ENCODE peak calls at places on chromosome 20, in six cellular contexts. One of them, this sample, is unnamed.
A peak's percentile ranks its signal among the peaks of the same experiment; 100 is the strongest.

GRCh38 chr20:53576195-53576580 is 17.5 kb downstream of the ZNF217 start:
- DNase-seq in endothelial cell: no peak
- DNase-seq in H9: no peak
- DNase-seq in fibroblast of lung: no peak
- DNase-seq in fibroblast of pulmonary artery: no peak
- DNase-seq in lower leg skin: peak; percentile 80
- DNase-seq in this sample: no peak

GRCh38 chr20:34990231-34990630 is 34.6 kb downstream of the MYH7B start:
- DNase-seq in endothelial cell: no peak
- DNase-seq in H9: no peak
- DNase-seq in fibroblast of lung: no peak
- DNase-seq in fibroblast of pulmonary artery: no peak
- DNase-seq in lower leg skin: no peak
- DNase-seq in this sample: no peak

GRCh38 chr20:60363698-60364097 is 405.5 kb downstream of the CDH26 start:
- DNase-seq in endothelial cell: no peak
- DNase-seq in H9: no peak
- DNase-seq in fibroblast of lung: no peak
- DNase-seq in fibroblast of pulmonary artery: no peak
- DNase-seq in lower leg skin: no peak
- DNase-seq in this sample: no peak

GRCh38 chr20:34753706-34754461 is 49.7 kb downstream of the TP53INP2 start:
- DNase-seq in endothelial cell: no peak
- DNase-seq in H9: no peak
- DNase-seq in fibroblast of lung: peak; percentile 5
- DNase-seq in fibroblast of pulmonary artery: no peak
- DNase-seq in lower leg skin: no peak
- DNase-seq in this sample: no peak

GRCh38 chr20:16020971-16021370 is 552.3 kb downstream of the KIF16B start:
- DNase-seq in endothelial cell: no peak
- DNase-seq in H9: no peak
- DNase-seq in fibroblast of lung: peak; percentile 2
- DNase-seq in fibroblast of pulmonary artery: no peak
- DNase-seq in lower leg skin: no peak
- DNase-seq in this sample: no peak

GRCh38 chr20:11375368-11375767 is 542.3 kb upstream of the BTBD3 start:
- DNase-seq in endothelial cell: no peak
- DNase-seq in H9: no peak
- DNase-seq in fibroblast of lung: no peak
- DNase-seq in fibroblast of pulmonary artery: no peak
- DNase-seq in lower leg skin: no peak
- DNase-seq in this sample: no peak

GRCh38 chr20:15899972-15900371 is 673.3 kb downstream of the KIF16B start:
- DNase-seq in endothelial cell: no peak
- DNase-seq in H9: no peak
- DNase-seq in fibroblast of lung: no peak
- DNase-seq in fibroblast of pulmonary artery: no peak
- DNase-seq in lower leg skin: no peak
- DNase-seq in this sample: no peak

GRCh38 chr20:49444553-49444990 is 37.9 kb downstream of the KCNB1 start:
- DNase-seq in endothelial cell: no peak
- DNase-seq in H9: no peak
- DNase-seq in fibroblast of lung: no peak
- DNase-seq in fibroblast of pulmonary artery: no peak
- DNase-seq in lower leg skin: no peak
- DNase-seq in this sample: no peak

GRCh38 chr20:8306916-8307315 is 174.8 kb downstream of the PLCB1 start:
- DNase-seq in endothelial cell: no peak
- DNase-seq in H9: no peak
- DNase-seq in fibroblast of lung: no peak
- DNase-seq in fibroblast of pulmonary artery: no peak
- DNase-seq in lower leg skin: no peak
- DNase-seq in this sample: no peak

GRCh38 chr20:63759377-63759901 is 19.9 kb downstream of the SLC2A4RG start:
- DNase-seq in endothelial cell: no peak
- DNase-seq in H9: no peak
- DNase-seq in fibroblast of lung: no peak
- DNase-seq in fibroblast of pulmonary artery: no peak
- DNase-seq in lower leg skin: no peak
- DNase-seq in this sample: no peak

GRCh38 chr20:55415567-55416142 is 589.7 kb downstream of the CBLN4 start:
- DNase-seq in endothelial cell: no peak
- DNase-seq in H9: no peak
- DNase-seq in fibroblast of lung: no peak
- DNase-seq in fibroblast of pulmonary artery: no peak
- DNase-seq in lower leg skin: no peak
- DNase-seq in this sample: no peak

GRCh38 chr20:42639140-42639539 is 550.6 kb downstream of the PTPRT start:
- DNase-seq in endothelial cell: no peak
- DNase-seq in H9: peak; percentile 30
- DNase-seq in fibroblast of lung: no peak
- DNase-seq in fibroblast of pulmonary artery: no peak
- DNase-seq in lower leg skin: no peak
- DNase-seq in this sample: no peak

GRCh38 chr20:18571009-18571408 is 3.8 kb downstream of the SMIM26 start:
- DNase-seq in endothelial cell: no peak
- DNase-seq in H9: no peak
- DNase-seq in fibroblast of lung: no peak
- DNase-seq in fibroblast of pulmonary artery: no peak
- DNase-seq in lower leg skin: no peak
- DNase-seq in this sample: no peak

GRCh38 chr20:33676121-33676520 is 1.9 kb upstream of the NECAB3 start:
- DNase-seq in endothelial cell: no peak
- DNase-seq in H9: no peak
- DNase-seq in fibroblast of lung: no peak
- DNase-seq in fibroblast of pulmonary artery: no peak
- DNase-seq in lower leg skin: peak; percentile 86
- DNase-seq in this sample: no peak

GRCh38 chr20:63890201-63890576 is 4.7 kb upstream of the DNAJC5 start:
- DNase-seq in endothelial cell: no peak
- DNase-seq in H9: no peak
- DNase-seq in fibroblast of lung: peak; percentile 15
- DNase-seq in fibroblast of pulmonary artery: peak; percentile 43
- DNase-seq in lower leg skin: no peak
- DNase-seq in this sample: no peak

GRCh38 chr20:45819466-45819865 is 7.0 kb downstream of the UBE2C start:
- DNase-seq in endothelial cell: no peak
- DNase-seq in H9: no peak
- DNase-seq in fibroblast of lung: no peak
- DNase-seq in fibroblast of pulmonary artery: no peak
- DNase-seq in lower leg skin: no peak
- DNase-seq in this sample: no peak

GRCh38 chr20:37670426-37670825 is 23.4 kb upstream of the CTNNBL1 start:
- DNase-seq in endothelial cell: no peak
- DNase-seq in H9: no peak
- DNase-seq in fibroblast of lung: no peak
- DNase-seq in fibroblast of pulmonary artery: no peak
- DNase-seq in lower leg skin: peak; percentile 88
- DNase-seq in this sample: no peak

GRCh38 chr20:20702330-20703245 is 9.9 kb downstream of the RALGAPA2 start:
- DNase-seq in endothelial cell: no peak
- DNase-seq in H9: no peak
- DNase-seq in fibroblast of lung: no peak
- DNase-seq in fibroblast of pulmonary artery: no peak
- DNase-seq in lower leg skin: no peak
- DNase-seq in this sample: no peak

DNA sequence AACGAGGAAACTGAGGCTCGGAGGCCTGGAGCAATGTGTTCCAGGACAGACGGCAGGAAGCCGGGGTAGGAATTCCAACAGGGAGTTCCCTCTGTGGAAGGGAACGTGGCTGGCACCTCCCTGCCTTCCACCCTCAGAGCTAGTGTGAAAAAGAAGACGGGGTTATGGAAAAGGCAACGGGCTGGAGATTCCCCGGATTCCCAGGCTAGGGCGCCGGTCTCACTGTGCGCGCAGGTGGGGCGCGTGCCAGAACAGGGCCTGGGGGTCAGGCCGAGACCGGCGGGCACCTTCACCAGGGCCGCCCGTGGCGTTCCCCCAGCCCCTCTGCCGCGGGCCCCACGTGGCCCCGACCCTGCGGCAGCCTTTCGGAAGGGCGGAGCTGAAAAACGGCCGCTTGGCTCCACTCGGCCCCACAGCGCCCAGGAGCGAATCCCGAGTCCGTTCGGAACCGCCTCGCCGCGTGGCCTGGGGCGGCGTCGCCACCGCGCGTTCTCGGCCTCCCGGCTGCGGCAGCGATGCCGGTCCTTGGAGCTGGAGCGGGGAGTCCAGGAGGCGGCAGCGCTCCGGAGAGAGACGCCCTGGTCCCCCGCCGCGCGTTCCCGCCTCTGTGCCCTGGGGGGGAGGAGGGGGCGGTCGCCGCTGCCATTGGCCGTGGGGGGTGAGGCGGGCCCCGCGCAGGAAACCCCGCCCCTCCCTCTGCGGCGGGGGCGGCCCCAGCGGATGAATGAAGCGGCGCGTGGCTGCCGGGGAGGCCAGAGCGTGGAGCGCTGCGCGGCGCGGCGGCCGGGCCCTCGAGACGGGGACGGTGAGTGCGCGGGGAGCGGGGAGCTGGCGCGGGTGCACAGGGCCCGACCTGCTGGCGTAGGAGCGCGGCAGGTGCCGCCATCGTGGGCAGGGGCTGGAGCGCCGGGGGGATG is at the start of gene SLCO4A1:
- DNase-seq in endothelial cell: peak; percentile 39
- DNase-seq in H9: peak; percentile 66
- DNase-seq in fibroblast of lung: peak; percentile 16
- DNase-seq in fibroblast of pulmonary artery: peak; percentile 28
- DNase-seq in lower leg skin: peak; percentile 95
- DNase-seq in this sample: peak; percentile 90
- TF ChIP-seq CTCF in endothelial cell: peak; percentile 18
- TF ChIP-seq CTCF in H9: no peak
- TF ChIP-seq CTCF in fibroblast of lung: no peak
- TF ChIP-seq CTCF in fibroblast of pulmonary artery: no peak
- TF ChIP-seq CTCF in lower leg skin: no peak
- TF ChIP-seq CTCF in this sample: no peak

DNA sequence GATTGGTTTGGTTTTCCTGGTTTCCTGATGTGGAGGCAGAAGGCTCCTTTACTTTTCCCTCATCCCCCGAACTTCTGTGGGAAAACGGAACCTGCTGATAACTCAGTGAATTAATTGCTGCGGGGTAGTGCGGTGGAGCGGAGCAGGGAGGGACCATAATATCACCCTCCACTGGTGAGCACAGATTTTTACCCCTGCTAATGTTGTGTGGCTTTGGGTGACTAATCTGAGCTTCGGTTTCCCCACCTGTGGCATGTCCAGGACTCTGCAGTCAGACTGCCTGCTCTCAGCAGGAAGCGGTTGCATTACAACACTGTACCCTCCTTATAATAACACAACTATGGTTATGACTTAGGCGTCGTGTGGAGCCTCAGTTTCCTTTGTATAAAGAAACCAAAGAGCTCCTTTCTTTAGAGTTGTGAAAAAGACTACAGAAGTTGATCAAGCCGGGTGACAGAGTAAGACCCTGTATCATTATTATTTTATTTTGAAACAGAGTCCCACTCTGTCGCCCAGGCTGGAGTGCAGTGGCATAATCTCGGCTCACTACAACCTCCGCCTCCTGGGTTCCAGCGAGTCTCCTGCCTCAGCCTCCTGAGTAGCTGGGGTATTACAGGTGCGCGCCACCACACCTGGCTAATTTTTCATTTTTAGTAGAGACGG is 2.2 kb upstream of the ID1 start:
- DNase-seq in endothelial cell: no peak
- DNase-seq in H9: no peak
- DNase-seq in fibroblast of lung: peak; percentile 76
- DNase-seq in fibroblast of pulmonary artery: peak; percentile 80
- DNase-seq in lower leg skin: no peak
- DNase-seq in this sample: peak; percentile 78
- TF ChIP-seq CTCF in endothelial cell: no peak
- TF ChIP-seq CTCF in H9: no peak
- TF ChIP-seq CTCF in fibroblast of lung: peak; percentile 4
- TF ChIP-seq CTCF in fibroblast of pulmonary artery: no peak
- TF ChIP-seq CTCF in lower leg skin: no peak
- TF ChIP-seq CTCF in this sample: no peak

GRCh38 chr20:25481235-25481917 is 73.9 kb downstream of the GINS1 start:
- DNase-seq in endothelial cell: no peak
- DNase-seq in H9: no peak
- DNase-seq in fibroblast of lung: no peak
- DNase-seq in fibroblast of pulmonary artery: no peak
- DNase-seq in lower leg skin: no peak
- DNase-seq in this sample: no peak
- TF ChIP-seq CTCF in endothelial cell: no peak
- TF ChIP-seq CTCF in H9: no peak
- TF ChIP-seq CTCF in fibroblast of lung: peak; percentile 10
- TF ChIP-seq CTCF in fibroblast of pulmonary artery: peak; percentile 9
- TF ChIP-seq CTCF in lower leg skin: no peak
- TF ChIP-seq CTCF in this sample: no peak

GRCh38 chr20:41183391-41183790 is 46.0 kb downstream of the PLCG1 start:
- DNase-seq in endothelial cell: no peak
- DNase-seq in H9: no peak
- DNase-seq in fibroblast of lung: no peak
- DNase-seq in fibroblast of pulmonary artery: no peak
- DNase-seq in lower leg skin: peak; percentile 54
- DNase-seq in this sample: no peak

GRCh38 chr20:41183831-41184230 is 46.5 kb downstream of the PLCG1 start:
- DNase-seq in endothelial cell: no peak
- DNase-seq in H9: no peak
- DNase-seq in fibroblast of lung: no peak
- DNase-seq in fibroblast of pulmonary artery: no peak
- DNase-seq in lower leg skin: peak; percentile 62
- DNase-seq in this sample: no peak

GRCh38 chr20:41187668-41188067 is 50.3 kb downstream of the PLCG1 start:
- DNase-seq in endothelial cell: no peak
- DNase-seq in H9: no peak
- DNase-seq in fibroblast of lung: no peak
- DNase-seq in fibroblast of pulmonary artery: no peak
- DNase-seq in lower leg skin: no peak
- DNase-seq in this sample: no peak

GRCh38 chr20:41182296-41183212 is 45.2 kb downstream of the PLCG1 start:
- DNase-seq in endothelial cell: no peak
- DNase-seq in H9: peak; percentile 19
- DNase-seq in fibroblast of lung: no peak
- DNase-seq in fibroblast of pulmonary artery: no peak
- DNase-seq in lower leg skin: peak; percentile 76
- DNase-seq in this sample: no peak

DNA sequence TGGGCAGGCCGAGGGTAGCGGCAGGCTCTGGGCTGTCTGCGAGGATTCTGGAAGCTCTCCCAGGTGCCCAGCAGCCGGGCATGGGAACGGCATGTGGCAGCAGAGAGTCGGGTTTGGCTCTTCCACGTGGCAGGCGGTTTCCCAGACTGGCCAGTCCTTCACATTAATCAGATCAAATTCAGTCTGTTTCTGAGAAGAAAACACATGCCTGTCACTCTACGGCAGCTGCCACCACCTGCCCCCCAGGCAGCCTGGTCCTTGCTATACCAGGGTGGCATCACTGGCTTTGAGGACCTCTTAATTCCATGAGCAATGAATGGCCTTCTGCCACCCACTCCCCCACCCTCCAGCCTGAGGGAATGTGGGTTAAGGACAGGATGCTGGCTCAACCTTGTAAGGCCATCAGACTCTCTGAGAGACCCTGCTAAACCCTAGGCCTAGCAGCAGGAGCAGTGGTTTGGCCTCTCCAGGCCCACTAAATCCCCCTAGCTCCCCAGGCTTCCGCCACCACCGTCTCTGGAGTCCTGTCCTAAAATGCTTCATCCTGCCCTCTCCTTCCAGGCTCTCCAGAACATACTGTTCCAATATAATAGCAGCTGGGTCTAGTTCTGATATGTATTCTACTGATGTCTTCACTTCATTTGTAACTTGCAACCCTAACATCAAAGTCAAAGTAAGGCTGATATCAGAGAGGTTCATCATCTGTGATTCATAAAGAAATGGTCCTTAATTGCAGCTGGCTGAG is 47.8 kb downstream of the PLCG1 start:
- DNase-seq in endothelial cell: peak; percentile 4
- DNase-seq in H9: peak; percentile 19
- DNase-seq in fibroblast of lung: no peak
- DNase-seq in fibroblast of pulmonary artery: no peak
- DNase-seq in lower leg skin: peak; percentile 63
- DNase-seq in this sample: no peak
- TF ChIP-seq CTCF in endothelial cell: no peak
- TF ChIP-seq CTCF in H9: no peak
- TF ChIP-seq CTCF in fibroblast of lung: no peak
- TF ChIP-seq CTCF in fibroblast of pulmonary artery: no peak
- TF ChIP-seq CTCF in lower leg skin: no peak
- TF ChIP-seq CTCF in this sample: no peak

This sample was measured in activated CD8-positive, alpha-beta T cell treated with anti-CD3 and anti-CD28 coated beads for 36 hours.